ENCODE peak calls at places on chromosomes 13 and 19, in eight cellular contexts. Z is PC-3, M is SK-N-SH, P is neural progenitor cell, X is GM23338, S is OCI-LY7, Q is hepatocyte, N is HCT116. U is an unnamed sample.

GRCh38 chr19:17720487-17720839 is 1.2 kb downstream of the MAP1S start:
- DNase-seq in Q (no peak), Z (no peak), M (no peak), S (no peak), X (no peak), N (no peak), P (no peak), U (no peak)

GRCh38 chr13:42883771-42884170 is 102.4 kb downstream of the FAM216B start:
- DNase-seq in S (no peak), X (no peak), Q (peak), N (peak), M (peak), P (peak), Z (peak), U (no peak)

GRCh38 chr13:98133949-98134348 is 8.9 kb upstream of the FARP1 start:
- DNase-seq in X (no peak), N (no peak), Q (no peak), Z (no peak), S (no peak), P (no peak), M (no peak), U (no peak)

GRCh38 chr13:77699059-77699680 is 1.7 kb downstream of the SLAIN1 start:
- DNase-seq in M (no peak), X (no peak), Z (no peak), N (no peak), Q (no peak), S (no peak), P (no peak), U (no peak)

GRCh38 chr13:90510319-90510718 is 837.2 kb upstream of the MIR17HG start:
- DNase-seq in S (no peak), M (no peak), Z (peak), P (no peak), Q (no peak), N (no peak), X (no peak), U (no peak)

GRCh38 chr13:99827011-99827410 is 144.6 kb downstream of the ZIC5 start:
- DNase-seq in X (no peak), Z (peak), S (no peak), P (no peak), M (no peak), Q (no peak), N (no peak), U (no peak)

GRCh38 chr13:110644892-110645521 is 29.7 kb downstream of the NAXD start:
- DNase-seq in S (peak), P (peak), Q (peak), X (peak), N (no peak), Z (peak), M (peak), U (peak)

GRCh38 chr19:3387645-3388589 is 21.5 kb downstream of the NFIC start:
- DNase-seq in M (peak), X (no peak), Q (peak), N (no peak), P (no peak), S (no peak), Z (no peak), U (no peak)

GRCh38 chr19:612941-613340 is 20.4 kb downstream of the POLRMT start:
- DNase-seq in P (no peak), X (no peak), Q (no peak), N (no peak), Z (no peak), M (no peak), S (no peak), U (no peak)
- TF ChIP-seq EZH2phosphoT487 in P (no peak), X (no peak), Q (no peak), N (no peak), Z (no peak), M (no peak), S (no peak), U (no peak)

DNA sequence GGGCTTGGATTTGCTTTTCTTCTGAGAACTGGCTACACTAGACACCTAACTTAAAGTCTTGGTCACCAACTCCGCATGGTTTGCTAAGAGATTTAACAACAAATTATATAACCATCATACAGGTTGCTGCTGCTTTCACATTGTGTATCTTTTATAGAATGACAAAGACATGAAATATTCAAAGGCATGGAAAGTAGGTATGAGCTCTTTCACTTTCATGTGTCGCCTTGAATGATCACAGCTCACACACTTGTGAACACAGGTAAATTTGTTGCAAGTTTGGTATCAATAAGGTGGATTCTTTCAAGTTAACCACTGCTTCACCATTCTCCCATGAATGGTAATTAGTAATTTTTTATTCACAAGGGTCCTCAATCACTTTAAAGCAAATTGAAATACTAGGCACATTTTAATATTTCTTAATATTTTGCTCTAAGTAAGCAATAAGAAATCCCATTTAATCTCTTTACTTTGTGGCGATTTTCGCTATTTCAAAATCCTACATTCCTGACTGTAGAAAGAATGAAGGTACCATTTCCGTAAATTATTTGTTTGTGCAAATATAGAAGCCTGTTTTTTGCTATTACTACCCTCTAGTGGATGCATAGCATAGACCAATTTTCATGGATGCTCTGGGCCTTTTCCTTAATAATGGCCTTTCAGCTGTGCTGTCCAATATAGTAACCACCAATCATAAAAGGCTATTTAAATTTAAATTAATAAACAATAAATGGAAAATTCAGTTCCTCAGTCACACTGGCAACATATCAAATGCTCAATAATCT is 45.5 kb upstream of the FREM2 start:
- DNase-seq in N (no peak), P (no peak), M (peak), Z (peak), S (no peak), Q (no peak), X (peak), U (peak)
- TF ChIP-seq CTCF in N (no peak), P (peak), M (peak), Z (peak), S (peak), Q (peak), X (peak), U (peak)

DNA sequence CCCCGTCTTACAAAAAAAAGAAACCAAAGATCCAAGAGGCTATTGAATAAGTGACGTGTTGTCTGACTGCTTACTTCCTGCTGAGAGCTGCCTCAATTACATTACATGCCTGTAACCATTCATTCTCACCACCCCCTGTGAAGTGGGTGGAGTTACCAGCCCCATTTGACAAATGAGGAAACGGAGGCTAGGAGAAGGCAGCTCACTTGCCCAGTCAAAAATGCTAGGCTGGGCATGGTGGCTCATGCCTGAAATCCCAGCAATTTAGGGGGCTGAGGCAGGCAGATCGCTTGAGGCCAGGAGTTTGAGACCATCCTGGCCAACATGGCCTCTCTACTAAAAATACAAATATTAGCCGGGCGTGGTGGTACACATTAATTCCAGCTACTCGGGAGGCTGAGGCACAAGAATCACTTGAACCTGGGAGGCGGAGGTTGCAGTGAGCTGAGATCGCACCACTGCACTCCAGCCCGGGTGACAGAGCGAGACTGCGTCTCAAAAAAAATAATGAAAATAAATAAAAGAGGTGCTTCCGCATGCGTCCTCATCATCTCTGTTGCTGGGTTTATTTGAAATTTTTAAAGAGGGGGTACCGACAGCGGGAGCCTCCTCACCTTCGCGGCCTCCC is 499 bp downstream of the LSM7 start:
- DNase-seq in X (peak), N (peak), Z (peak), Q (peak), P (peak), M (peak), S (peak), U (peak)
- TF ChIP-seq EZH2phosphoT487 in X (no peak), N (no peak), Z (no peak), Q (no peak), P (no peak), M (no peak), S (no peak), U (no peak)

DNA sequence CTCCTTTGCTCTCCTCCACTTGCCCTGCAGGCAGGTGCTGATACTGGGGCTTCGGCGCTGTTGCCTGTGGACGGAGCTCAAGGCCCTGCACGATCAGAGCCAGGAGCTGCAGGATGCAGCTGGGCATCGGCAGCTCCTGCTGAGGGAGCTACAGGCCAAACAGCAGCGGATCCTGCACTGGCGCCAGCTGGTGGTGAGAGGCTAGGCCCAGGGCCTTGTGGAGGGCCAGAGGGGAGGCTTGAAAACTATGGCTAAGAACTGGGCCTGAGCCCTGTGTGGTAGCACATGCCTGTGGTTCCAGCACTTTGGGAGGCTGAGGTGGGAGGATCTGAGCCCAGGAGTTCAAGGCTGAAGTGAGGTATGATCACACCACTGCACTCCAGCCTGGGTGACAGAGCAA is 6.3 kb downstream of the HAUS5 start:
- DNase-seq in Q (no peak), X (peak), P (no peak), N (no peak), S (no peak), M (peak), Z (no peak), U (no peak)
- TF ChIP-seq CTCF in Q (no peak), X (peak), P (peak), N (peak), S (peak), M (peak), Z (peak), U (no peak)

GRCh38 chr19:14022469-14022868 is 5.5 kb upstream of the RLN3 start:
- DNase-seq in N (no peak), Q (no peak), S (no peak), P (no peak), Z (peak), M (no peak), X (no peak), U (no peak)

GRCh38 chr19:14019100-14019499 is 8.8 kb upstream of the RLN3 start:
- DNase-seq in S (peak), M (no peak), N (no peak), P (no peak), Z (no peak), X (no peak), Q (no peak), U (no peak)

GRCh38 chr19:14021474-14021873 is 6.5 kb upstream of the RLN3 start:
- DNase-seq in M (no peak), X (peak), Z (no peak), Q (no peak), N (no peak), S (no peak), P (peak), U (no peak)

GRCh38 chr19:14027856-14028450 is at the start of gene RLN3:
- DNase-seq in M (no peak), P (no peak), Z (no peak), X (no peak), S (no peak), N (no peak), Q (no peak), U (no peak)

DNA sequence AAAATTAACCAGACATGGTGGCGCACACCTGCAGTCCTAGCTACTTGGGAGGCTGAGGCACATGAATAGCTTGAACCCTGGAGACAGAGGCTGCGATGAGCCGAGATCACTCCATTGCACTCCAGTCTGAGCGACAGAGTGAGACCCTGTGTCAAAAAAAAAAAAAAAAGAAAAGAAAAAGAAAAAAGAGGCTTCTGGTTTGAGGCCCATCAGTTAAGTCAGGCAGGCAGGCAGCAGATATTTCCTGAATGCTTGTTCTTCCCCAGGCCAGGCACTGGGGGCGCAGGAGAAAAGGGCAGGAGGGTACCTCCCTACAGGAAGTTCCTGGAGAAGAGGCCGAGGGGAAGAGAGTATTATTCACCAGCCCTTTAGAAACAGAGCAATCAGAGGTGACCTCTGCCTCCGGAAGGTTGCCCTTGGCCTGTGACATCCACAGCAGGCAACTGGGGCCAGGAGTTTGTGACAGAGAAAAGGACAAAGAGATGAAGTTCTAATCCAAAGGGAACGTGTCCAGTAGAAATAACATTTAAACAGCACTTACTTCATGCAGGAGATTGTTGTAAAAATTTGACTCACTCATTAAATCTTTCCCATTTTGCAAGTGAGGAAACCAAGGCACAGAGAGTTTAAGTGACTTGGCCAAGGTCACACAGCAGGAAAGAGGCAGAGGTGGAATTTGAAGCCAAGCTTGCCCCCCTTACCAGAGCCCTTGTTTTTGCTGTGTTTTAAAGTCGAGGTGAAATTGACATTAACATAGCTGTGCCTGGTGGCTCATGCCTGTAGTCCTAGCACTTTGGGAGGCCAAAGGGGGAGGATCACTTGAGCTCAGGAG is 4.3 kb upstream of the RLN3 start:
- DNase-seq in N (no peak), P (peak), M (peak), S (no peak), Q (peak), Z (peak), X (peak), U (no peak)
- TF ChIP-seq EZH2phosphoT487 in N (no peak), P (no peak), M (no peak), S (no peak), Q (no peak), Z (no peak), X (no peak), U (no peak)

GRCh38 chr13:23918208-23918607 is 20.9 kb upstream of the C1QTNF9B start:
- DNase-seq in P (no peak), Q (no peak), S (no peak), Z (peak), N (no peak), M (no peak), X (no peak), U (no peak)

GRCh38 chr13:23923031-23923430 is 25.7 kb upstream of the C1QTNF9B start:
- DNase-seq in P (no peak), Z (no peak), X (no peak), M (no peak), Q (no peak), N (no peak), S (no peak), U (no peak)

GRCh38 chr13:23919006-23919405 is 21.7 kb upstream of the C1QTNF9B start:
- DNase-seq in Q (no peak), N (no peak), X (no peak), P (no peak), Z (no peak), M (no peak), S (no peak), U (no peak)

GRCh38 chr13:23922005-23922932 is 25.0 kb upstream of the C1QTNF9B start:
- DNase-seq in M (no peak), S (no peak), Q (no peak), P (no peak), N (no peak), Z (no peak), X (peak), U (no peak)

DNA sequence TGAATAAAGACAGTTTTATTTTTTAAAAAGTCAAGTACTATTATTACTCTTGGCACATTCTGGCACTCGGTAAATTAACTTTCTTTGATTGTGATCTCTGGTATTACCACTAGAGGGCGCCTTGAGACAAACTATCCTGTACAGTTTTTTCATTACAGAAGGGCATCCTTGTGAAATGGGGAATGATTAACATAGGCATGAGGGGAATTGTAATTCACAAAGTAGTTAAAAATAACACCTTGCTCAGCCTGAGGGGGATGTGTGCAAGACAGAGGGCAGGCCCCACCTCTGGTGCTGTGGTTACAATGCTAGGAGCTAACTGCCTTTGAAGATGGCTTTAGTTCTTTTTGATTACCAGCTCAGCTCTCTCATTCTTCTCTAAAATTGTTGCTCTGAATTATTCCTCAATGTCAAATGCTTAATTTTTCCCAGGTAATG is 24.2 kb upstream of the C1QTNF9B start:
- DNase-seq in M (peak), N (peak), Z (peak), S (peak), Q (peak), X (peak), P (peak), U (peak)
- TF ChIP-seq CTCF in M (peak), N (peak), Z (peak), S (peak), Q (peak), X (peak), P (peak), U (peak)

GRCh38 chr13:27792393-27793218 is at the start of gene GSX1:
- DNase-seq in P (peak), N (no peak), X (peak), S (no peak), Q (peak), Z (peak), M (no peak), U (no peak)

GRCh38 chr13:27789495-27790303 is 2.6 kb upstream of the GSX1 start:
- DNase-seq in Z (no peak), N (no peak), Q (no peak), P (peak), M (no peak), X (peak), S (peak), U (no peak)

GRCh38 chr13:27790523-27790922 is 1.8 kb upstream of the GSX1 start:
- DNase-seq in S (no peak), X (peak), N (no peak), M (no peak), Q (no peak), Z (no peak), P (peak), U (no peak)

GRCh38 chr13:27791901-27792392 is 336 bp upstream of the GSX1 start:
- DNase-seq in Q (no peak), M (no peak), X (no peak), Z (no peak), P (no peak), S (no peak), N (no peak), U (no peak)

GRCh38 chr13:27791146-27791900 is 960 bp upstream of the GSX1 start:
- DNase-seq in M (no peak), N (no peak), Q (no peak), P (no peak), Z (no peak), X (peak), S (no peak), U (no peak)
- TF ChIP-seq EZH2phosphoT487 in M (no peak), N (no peak), Q (peak), P (peak), Z (no peak), X (peak), S (no peak), U (no peak)

GRCh38 chr13:45925151-45925550 is 73.6 kb upstream of the SIAH3 start:
- DNase-seq in S (no peak), X (peak), N (no peak), Q (no peak), P (no peak), Z (peak), M (no peak), U (no peak)
- TF ChIP-seq CTCF in S (peak), X (peak), N (peak), Q (no peak), P (no peak), Z (peak), M (no peak), U (no peak)

DNA sequence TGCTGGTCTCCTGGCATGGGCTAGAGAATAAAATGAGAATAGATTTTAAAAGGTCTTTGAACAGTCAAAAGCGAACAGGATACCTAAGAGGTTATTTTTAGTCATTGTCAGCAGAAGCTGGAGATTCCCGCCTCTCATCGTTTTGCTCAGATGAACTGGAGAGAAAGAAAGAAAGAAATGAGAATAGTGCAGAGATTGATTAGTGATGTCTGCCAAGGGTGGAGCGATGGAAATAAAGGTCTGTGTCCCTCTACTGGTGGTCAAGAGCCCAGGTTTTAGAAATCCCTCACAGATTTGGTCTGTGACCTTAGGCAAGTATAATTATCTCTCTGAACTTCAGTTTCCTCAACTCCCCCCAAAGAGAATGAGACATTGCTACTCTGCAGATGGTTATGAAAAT is 5.4 kb downstream of the NCAN start:
- DNase-seq in X (peak), N (peak), P (no peak), Q (no peak), M (peak), Z (peak), S (peak), U (peak)
- TF ChIP-seq EZH2phosphoT487 in X (no peak), N (no peak), P (no peak), Q (no peak), M (no peak), Z (no peak), S (no peak), U (no peak)

GRCh38 chr13:33251131-33251629 is 34.4 kb downstream of the STARD13 start:
- DNase-seq in Z (peak), P (no peak), X (no peak), N (peak), S (no peak), M (peak), Q (peak), U (peak)
- TF ChIP-seq CTCF in Z (no peak), P (no peak), X (no peak), N (no peak), S (no peak), M (no peak), Q (no peak), U (no peak)

U was measured in MM.1S.